ENCODE peak calls at places on chromosomes 3 and 15, in five cellular contexts. One of them, this sample, is unnamed.

GRCh38 chr15:99385865-99386264 is 134.6 kb downstream of the LRRC28 start:
- DNase-seq in Ammon's horn: no peak
- DNase-seq in kidney tubule cell: no peak
- DNase-seq in germinal center: no peak
- DNase-seq in stimulated activated CD4-positive, alpha-beta T cell treated with anti-CD3 and anti-CD28 coated beads, Interleukin-1b, Interleukin-23, amount 100 ng/mL, for 24 hours: no peak
- DNase-seq in this sample: peak; percentile 68

GRCh38 chr15:83270176-83270575 is 14.3 kb downstream of the BNC1 start:
- DNase-seq in Ammon's horn: no peak
- DNase-seq in kidney tubule cell: no peak
- DNase-seq in germinal center: no peak
- DNase-seq in stimulated activated CD4-positive, alpha-beta T cell treated with anti-CD3 and anti-CD28 coated beads, Interleukin-1b, Interleukin-23, amount 100 ng/mL, for 24 hours: no peak
- DNase-seq in this sample: no peak

GRCh38 chr3:180250172-180250571 is 213.4 kb upstream of the PEX5L start:
- DNase-seq in Ammon's horn: no peak
- DNase-seq in kidney tubule cell: peak; percentile 60
- DNase-seq in germinal center: no peak
- DNase-seq in stimulated activated CD4-positive, alpha-beta T cell treated with anti-CD3 and anti-CD28 coated beads, Interleukin-1b, Interleukin-23, amount 100 ng/mL, for 24 hours: no peak
- DNase-seq in this sample: no peak

GRCh38 chr3:194051554-194052175 is 84.3 kb upstream of the HES1 start:
- DNase-seq in Ammon's horn: no peak
- DNase-seq in kidney tubule cell: no peak
- DNase-seq in germinal center: no peak
- DNase-seq in stimulated activated CD4-positive, alpha-beta T cell treated with anti-CD3 and anti-CD28 coated beads, Interleukin-1b, Interleukin-23, amount 100 ng/mL, for 24 hours: no peak
- DNase-seq in this sample: no peak

GRCh38 chr3:48137425-48137999 is 50.7 kb downstream of the CDC25A start:
- DNase-seq in Ammon's horn: no peak
- DNase-seq in kidney tubule cell: no peak
- DNase-seq in germinal center: no peak
- DNase-seq in stimulated activated CD4-positive, alpha-beta T cell treated with anti-CD3 and anti-CD28 coated beads, Interleukin-1b, Interleukin-23, amount 100 ng/mL, for 24 hours: no peak
- DNase-seq in this sample: no peak

GRCh38 chr3:193773266-193774183 is 180.5 kb downstream of the OPA1 start:
- DNase-seq in Ammon's horn: no peak
- DNase-seq in kidney tubule cell: peak; percentile 20
- DNase-seq in germinal center: no peak
- DNase-seq in stimulated activated CD4-positive, alpha-beta T cell treated with anti-CD3 and anti-CD28 coated beads, Interleukin-1b, Interleukin-23, amount 100 ng/mL, for 24 hours: no peak
- DNase-seq in this sample: peak; percentile 41

GRCh38 chr15:90160781-90161727 is 40.1 kb upstream of the SEMA4B start:
- DNase-seq in Ammon's horn: no peak
- DNase-seq in kidney tubule cell: peak; percentile 70
- DNase-seq in germinal center: no peak
- DNase-seq in stimulated activated CD4-positive, alpha-beta T cell treated with anti-CD3 and anti-CD28 coated beads, Interleukin-1b, Interleukin-23, amount 100 ng/mL, for 24 hours: no peak
- DNase-seq in this sample: no peak

GRCh38 chr15:75200765-75201608 is 695 bp upstream of the C15orf39 start:
- DNase-seq in Ammon's horn: no peak
- DNase-seq in kidney tubule cell: peak; percentile 91
- DNase-seq in germinal center: peak; percentile 59
- DNase-seq in stimulated activated CD4-positive, alpha-beta T cell treated with anti-CD3 and anti-CD28 coated beads, Interleukin-1b, Interleukin-23, amount 100 ng/mL, for 24 hours: no peak
- DNase-seq in this sample: peak; percentile 23

GRCh38 chr3:133930341-133930933 is 34.8 kb upstream of the RAB6B start:
- DNase-seq in Ammon's horn: peak; percentile 75
- DNase-seq in kidney tubule cell: peak; percentile 75
- DNase-seq in germinal center: no peak
- DNase-seq in stimulated activated CD4-positive, alpha-beta T cell treated with anti-CD3 and anti-CD28 coated beads, Interleukin-1b, Interleukin-23, amount 100 ng/mL, for 24 hours: no peak
- DNase-seq in this sample: peak; percentile 70

GRCh38 chr15:58758141-58758540 is 8.6 kb upstream of the ADAM10 start:
- DNase-seq in Ammon's horn: peak; percentile 61
- DNase-seq in kidney tubule cell: no peak
- DNase-seq in germinal center: no peak
- DNase-seq in stimulated activated CD4-positive, alpha-beta T cell treated with anti-CD3 and anti-CD28 coated beads, Interleukin-1b, Interleukin-23, amount 100 ng/mL, for 24 hours: no peak
- DNase-seq in this sample: no peak

GRCh38 chr3:152203677-152204076 is 65.1 kb upstream of the MBNL1 start:
- DNase-seq in Ammon's horn: no peak
- DNase-seq in kidney tubule cell: peak; percentile 33
- DNase-seq in germinal center: no peak
- DNase-seq in stimulated activated CD4-positive, alpha-beta T cell treated with anti-CD3 and anti-CD28 coated beads, Interleukin-1b, Interleukin-23, amount 100 ng/mL, for 24 hours: no peak
- DNase-seq in this sample: no peak

GRCh38 chr15:101170568-101171350 is 81.1 kb downstream of the CHSY1 start:
- DNase-seq in Ammon's horn: no peak
- DNase-seq in kidney tubule cell: peak; percentile 21
- DNase-seq in germinal center: no peak
- DNase-seq in stimulated activated CD4-positive, alpha-beta T cell treated with anti-CD3 and anti-CD28 coated beads, Interleukin-1b, Interleukin-23, amount 100 ng/mL, for 24 hours: no peak
- DNase-seq in this sample: peak; percentile 87

GRCh38 chr3:83877909-83878308 is 1080.9 kb upstream of the CADM2 start:
- DNase-seq in Ammon's horn: no peak
- DNase-seq in kidney tubule cell: no peak
- DNase-seq in germinal center: no peak
- DNase-seq in stimulated activated CD4-positive, alpha-beta T cell treated with anti-CD3 and anti-CD28 coated beads, Interleukin-1b, Interleukin-23, amount 100 ng/mL, for 24 hours: no peak
- DNase-seq in this sample: peak; percentile 15

GRCh38 chr15:65344909-65345275 is 32.9 kb downstream of the IGDCC3 start:
- DNase-seq in Ammon's horn: no peak
- DNase-seq in kidney tubule cell: no peak
- DNase-seq in germinal center: no peak
- DNase-seq in stimulated activated CD4-positive, alpha-beta T cell treated with anti-CD3 and anti-CD28 coated beads, Interleukin-1b, Interleukin-23, amount 100 ng/mL, for 24 hours: no peak
- DNase-seq in this sample: no peak

This sample was measured in fibroblast of lung.